ENCODE peak calls at places on chromosomes 3 and 15, in four cellular contexts. T, Z, J and U are unnamed samples.

GRCh38 chr15:77671274-77672056 is 38.8 kb upstream of the LINGO1 start:
- DNase-seq in T (no peak), Z (no peak), J (no peak), U (no peak)

GRCh38 chr3:118980832-118981231 is 53.8 kb downstream of the IGSF11 start:
- DNase-seq in T (no peak), Z (no peak), J (no peak), U (no peak)

GRCh38 chr3:106229495-106230278 is 360.9 kb upstream of the CBLB start:
- DNase-seq in T (no peak), Z (no peak), J (no peak), U (no peak)

GRCh38 chr3:105504440-105504951 is 137.8 kb downstream of the ALCAM start:
- DNase-seq in T (no peak), Z (no peak), J (no peak), U (no peak)

GRCh38 chr3:171028025-171028778 is 1.7 kb upstream of the SLC2A2 start:
- DNase-seq in T (peak), Z (no peak), J (peak), U (no peak)

GRCh38 chr3:142251951-142252350 is 26.6 kb upstream of the GK5 start:
- DNase-seq in T (no peak), Z (no peak), J (no peak), U (no peak)

GRCh38 chr3:160464321-160464720 is 14.7 kb upstream of the TRIM59 start:
- DNase-seq in T (no peak), Z (no peak), J (no peak), U (no peak)

GRCh38 chr15:71679223-71680078 is 130.9 kb upstream of the NR2E3 start:
- DNase-seq in T (no peak), Z (no peak), J (peak), U (no peak)

GRCh38 chr15:43934480-43934879 is 107.7 kb downstream of the WDR76 start:
- DNase-seq in T (no peak), Z (no peak), J (peak), U (no peak)

GRCh38 chr3:180615954-180616353 is 14.0 kb downstream of the TTC14 start:
- DNase-seq in T (no peak), Z (no peak), J (no peak), U (no peak)

GRCh38 chr3:124409650-124410275 is 320.5 kb upstream of the UMPS start:
- DNase-seq in T (no peak), Z (peak), J (peak), U (no peak)

GRCh38 chr15:81106560-81106959 is 27.5 kb upstream of the CFAP161 start:
- DNase-seq in T (peak), Z (peak), J (peak), U (peak)

GRCh38 chr15:78930577-78931388 is 14.1 kb downstream of the CTSH start:
- DNase-seq in T (peak), Z (peak), J (peak), U (no peak)

GRCh38 chr3:24622138-24622537 is 127.5 kb upstream of the THRB start:
- DNase-seq in T (no peak), Z (no peak), J (no peak), U (no peak)

GRCh38 chr3:59258591-59258990 is 208.8 kb upstream of the CFAP20DC start:
- DNase-seq in T (no peak), Z (no peak), J (no peak), U (no peak)

GRCh38 chr15:57019496-57020160 is 101.2 kb downstream of the TCF12 start:
- DNase-seq in T (no peak), Z (no peak), J (no peak), U (no peak)

GRCh38 chr15:94387854-94388441 is 156.6 kb downstream of the MCTP2 start:
- DNase-seq in T (no peak), Z (no peak), J (no peak), U (peak)

GRCh38 chr15:50049871-50050270 is 69.2 kb downstream of the ATP8B4 start:
- DNase-seq in T (no peak), Z (no peak), J (peak), U (no peak)

GRCh38 chr3:50623840-50624474 is 7.0 kb downstream of the MAPKAPK3 start:
- DNase-seq in T (no peak), Z (no peak), J (peak), U (no peak)

GRCh38 chr3:186452517-186452916 is 90.5 kb upstream of the DGKG start:
- DNase-seq in T (no peak), Z (no peak), J (peak), U (no peak)

GRCh38 chr3:25567390-25567789 is 97.3 kb downstream of the TOP2B start:
- DNase-seq in T (no peak), Z (no peak), J (no peak), U (no peak)

GRCh38 chr3:174862101-174862500 is 3.0 kb downstream of the NAALADL2 start:
- DNase-seq in T (no peak), Z (peak), J (no peak), U (no peak)

GRCh38 chr15:89673162-89673506 is 6.0 kb downstream of the PLIN1 start:
- DNase-seq in T (peak), Z (peak), J (no peak), U (no peak)

GRCh38 chr15:25739687-25740121 is 123.4 kb downstream of the ATP10A start:
- DNase-seq in T (no peak), Z (peak), J (peak), U (peak)

GRCh38 chr3:82736696-82737277 is 975.3 kb upstream of the GBE1 start:
- DNase-seq in T (no peak), Z (no peak), J (no peak), U (no peak)

GRCh38 chr3:84077479-84077878 is 881.3 kb upstream of the CADM2 start:
- DNase-seq in T (no peak), Z (no peak), J (no peak), U (no peak)

GRCh38 chr3:72060447-72061034 is 275.6 kb upstream of the PROK2 start:
- DNase-seq in T (no peak), Z (no peak), J (no peak), U (no peak)

GRCh38 chr3:8619548-8619947 is 25.1 kb downstream of the SSUH2 start:
- DNase-seq in T (no peak), Z (no peak), J (peak), U (no peak)

DNA sequence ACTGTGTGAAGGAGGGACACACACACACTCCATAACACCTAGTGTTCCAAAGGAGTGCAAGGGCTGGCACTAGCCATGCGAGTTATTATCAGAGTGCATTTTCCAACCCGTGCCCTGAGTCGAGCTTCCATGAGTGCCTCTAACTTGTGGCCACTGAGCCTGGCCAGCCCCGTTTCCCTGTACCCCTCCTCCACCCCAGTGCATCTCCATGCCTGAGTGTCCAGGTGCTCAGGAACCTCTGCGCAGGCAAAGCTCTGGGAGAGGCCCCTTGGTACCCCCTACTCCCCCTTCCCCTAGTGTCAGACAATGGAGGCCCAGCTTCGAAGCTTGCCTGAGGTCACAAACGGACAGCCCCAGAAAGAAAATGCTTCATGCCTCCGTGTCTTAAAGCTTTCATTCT is 45.2 kb upstream of the HES1 start:
- DNase-seq in T (no peak), Z (no peak), J (no peak), U (no peak)
- TF ChIP-seq ELK1 in T (no peak), Z (no peak), J (no peak), U (no peak)

DNA sequence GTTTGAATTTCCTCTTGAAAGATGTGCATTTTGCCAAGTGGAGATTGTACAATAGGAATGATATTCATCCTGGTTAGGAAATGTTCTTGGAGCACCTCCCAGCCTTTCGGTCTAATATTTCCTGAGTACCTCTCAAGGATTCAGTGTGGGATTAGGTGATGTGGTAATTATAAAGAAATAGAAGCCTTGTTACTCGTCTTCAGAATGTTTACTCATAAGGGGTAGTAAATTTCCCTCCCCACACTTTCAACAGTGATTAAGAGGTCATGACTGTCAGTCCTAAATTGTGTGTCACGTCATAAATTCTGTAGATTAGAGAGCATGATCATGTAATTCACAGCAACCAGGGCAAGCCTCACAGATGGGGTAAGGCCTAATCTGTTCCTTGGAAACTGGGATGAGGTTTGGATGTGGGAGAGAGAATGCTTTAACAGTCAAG is 633.1 kb upstream of the TBL1XR1 start:
- DNase-seq in T (no peak), Z (no peak), J (peak), U (no peak)
- TF ChIP-seq ELK1 in T (no peak), Z (no peak), J (no peak), U (no peak)

DNA sequence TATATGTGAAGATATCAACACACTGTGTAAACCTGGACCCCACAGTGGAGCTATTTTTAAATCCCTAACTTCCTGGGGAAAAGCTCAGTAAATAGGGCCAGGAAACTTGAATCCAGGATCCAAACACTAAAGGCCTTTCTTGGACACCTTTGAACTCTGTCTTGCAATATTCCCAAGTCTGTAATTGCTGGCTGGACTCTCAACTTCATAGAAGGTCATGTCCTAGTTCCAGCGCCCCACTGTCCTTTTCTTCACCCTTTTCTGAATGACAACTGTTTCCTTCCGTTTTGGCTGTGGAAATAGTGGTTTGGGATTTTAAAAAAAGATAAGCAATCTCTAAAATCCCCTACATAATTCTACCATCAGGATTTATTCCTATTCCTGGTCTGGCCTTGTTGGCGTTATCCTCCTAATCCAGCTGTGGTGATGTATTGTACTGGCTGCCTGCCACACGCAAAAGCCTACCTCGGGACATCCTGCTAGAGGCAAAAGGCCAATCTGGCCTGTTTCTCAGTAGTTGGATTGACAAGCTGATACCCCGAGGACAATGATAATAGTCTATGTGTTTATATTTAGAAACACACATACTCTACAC is 440.2 kb upstream of the DPH6 start:
- DNase-seq in T (no peak), Z (no peak), J (peak), U (no peak)
- TF ChIP-seq ELK1 in T (no peak), Z (no peak), J (no peak), U (no peak)

GRCh38 chr3:54857343-54857742 is 70.5 kb downstream of the LRTM1 start:
- DNase-seq in T (no peak), Z (no peak), J (no peak), U (no peak)
- TF ChIP-seq ELK1 in T (no peak), Z (no peak), J (no peak), U (no peak)

GRCh38 chr15:36332301-36332700 is 247.1 kb upstream of the CDIN1 start:
- DNase-seq in T (no peak), Z (no peak), J (peak), U (no peak)
- TF ChIP-seq ELK1 in T (no peak), Z (no peak), J (no peak), U (no peak)

GRCh38 chr15:74529911-74530310 is 11.1 kb upstream of the ARID3B start:
- DNase-seq in T (no peak), Z (no peak), J (peak), U (no peak)
- TF ChIP-seq ELK1 in T (no peak), Z (no peak), J (no peak), U (no peak)

DNA sequence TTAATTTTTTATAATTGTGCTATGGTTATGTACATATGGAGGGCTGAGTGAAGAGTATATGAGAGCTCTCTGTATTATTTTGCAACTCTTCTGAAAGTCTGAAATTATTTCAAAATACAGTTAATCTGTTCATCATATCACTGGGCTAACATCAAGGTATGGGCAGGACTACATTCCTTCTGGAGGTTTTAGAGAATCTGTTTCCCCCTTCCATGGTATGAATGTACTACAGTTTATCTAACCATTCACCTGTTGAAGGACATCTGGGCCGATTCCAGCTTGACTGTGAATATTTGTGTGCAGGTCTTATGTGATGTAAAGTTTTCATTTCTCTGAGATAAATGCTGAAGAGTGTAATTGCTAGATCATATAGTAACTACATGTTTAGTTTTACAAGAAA is 5.2 kb downstream of the IL20RB start:
- DNase-seq in T (no peak), Z (no peak), J (no peak), U (no peak)
- TF ChIP-seq ELK1 in T (no peak), Z (no peak), J (no peak), U (no peak)

DNA sequence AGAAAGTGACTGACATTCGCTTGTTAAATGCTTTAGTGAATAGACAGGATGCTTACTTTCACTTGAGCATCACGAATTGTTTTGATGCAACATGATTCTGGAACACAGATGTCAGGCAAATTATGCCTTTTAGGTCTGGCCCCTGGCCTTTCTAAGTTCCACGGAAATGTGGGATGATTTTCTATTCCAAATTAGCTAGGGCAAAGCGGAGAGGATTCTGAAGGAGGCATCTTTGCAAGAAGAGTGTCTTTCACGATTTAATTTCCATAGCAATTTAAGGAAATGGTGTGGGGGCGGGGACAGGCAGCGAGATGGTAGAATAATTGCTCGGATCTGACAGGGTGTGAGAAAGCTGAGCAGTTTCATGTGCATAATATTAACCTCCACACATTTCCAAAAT is 238.5 kb upstream of the KCNMB2 start:
- DNase-seq in T (no peak), Z (no peak), J (no peak), U (no peak)
- TF ChIP-seq ELK1 in T (no peak), Z (no peak), J (no peak), U (no peak)

DNA sequence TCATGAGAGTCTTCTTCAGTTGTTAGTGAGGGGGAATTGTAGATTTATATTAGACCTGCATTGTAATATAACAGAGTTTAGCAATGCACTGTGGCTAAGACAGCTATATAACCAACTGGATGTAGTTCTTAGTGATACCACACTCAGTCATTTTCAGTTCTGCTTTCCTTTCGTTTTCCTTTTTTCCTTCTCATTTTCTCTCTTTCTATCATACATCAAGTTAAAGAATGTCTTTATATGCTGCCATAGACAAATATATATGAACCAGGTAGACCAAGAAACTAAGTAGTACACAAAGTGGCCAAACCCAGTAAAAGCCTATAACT is 43.7 kb upstream of the CD47 start:
- DNase-seq in T (no peak), Z (no peak), J (no peak), U (no peak)
- TF ChIP-seq ELK1 in T (no peak), Z (no peak), J (no peak), U (no peak)

DNA sequence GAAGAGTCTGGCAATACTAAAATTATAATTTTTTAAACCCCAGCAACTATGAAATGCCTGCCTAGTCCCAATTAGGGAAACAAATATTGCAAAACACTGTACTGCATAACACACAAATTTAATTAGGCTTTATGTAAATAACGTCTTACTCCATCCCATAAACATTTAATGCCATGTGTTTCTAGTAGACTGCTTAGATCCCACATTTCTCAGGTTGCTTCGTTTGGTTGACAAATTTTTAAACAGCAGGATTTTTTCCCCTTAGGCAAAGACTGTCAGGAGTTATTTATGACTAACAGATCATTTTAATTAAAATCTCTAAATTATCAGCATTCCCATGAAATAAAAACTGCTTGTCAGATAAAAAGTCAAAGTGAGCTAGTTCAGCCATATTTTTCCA is 29.9 kb downstream of the EIF2AK4 start:
- DNase-seq in T (no peak), Z (no peak), J (peak), U (no peak)
- TF ChIP-seq ELK1 in T (no peak), Z (no peak), J (no peak), U (no peak)